ENCODE peak calls at places on chromosomes 7 and 10, in ten cellular contexts. E is cardiac fibroblast, U is progenitor cell of endocrine pancreas, N is GM12865, V is WERI-Rb-1, A is AG09309, B is GM10248, P is left ventricle myocardium inferior, R is neural progenitor cell, M is HFF-Myc. K is an unnamed sample.

GRCh38 chr10:114026189-114027040 is 17.3 kb upstream of the ADRB1 start:
- DNase-seq in M (no peak), V (no peak), R (no peak), U (no peak), P (no peak), N (peak), A (no peak), B (peak), E (peak), K (no peak)

GRCh38 chr7:102875700-102876192 is 37.1 kb upstream of the LRRC17 start:
- DNase-seq in N (no peak), U (no peak), M (peak), V (no peak), E (peak), R (no peak), P (no peak), B (no peak), A (peak), K (peak)

GRCh38 chr10:87551324-87551723 is 46.6 kb downstream of the MINPP1 start:
- DNase-seq in M (no peak), V (no peak), A (no peak), B (no peak), U (no peak), E (no peak), N (no peak), R (no peak), P (no peak), K (no peak)

GRCh38 chr7:136045992-136046391 is 68.8 kb upstream of the MTPN start:
- DNase-seq in N (no peak), R (no peak), P (no peak), E (no peak), M (no peak), U (no peak), B (no peak), V (no peak), A (no peak), K (no peak)

GRCh38 chr7:81446212-81446611 is 323.6 kb downstream of the HGF start:
- DNase-seq in U (no peak), B (no peak), E (no peak), V (no peak), R (no peak), P (no peak), M (no peak), N (no peak), A (no peak), K (no peak)

GRCh38 chr7:150503581-150503980 is 11.1 kb upstream of the GIMAP7 start:
- DNase-seq in N (no peak), V (no peak), U (no peak), R (no peak), P (no peak), E (no peak), M (no peak), B (no peak), A (no peak), K (peak)

GRCh38 chr10:15279236-15279635 is 91.9 kb downstream of the FAM171A1 start:
- DNase-seq in A (no peak), B (no peak), U (no peak), M (no peak), N (no peak), V (no peak), E (no peak), P (no peak), R (no peak), K (no peak)

GRCh38 chr7:138556771-138557484 is 96.9 kb downstream of the TRIM24 start:
- DNase-seq in N (peak), B (no peak), P (no peak), E (peak), M (no peak), R (no peak), A (no peak), U (no peak), V (no peak), K (no peak)

GRCh38 chr7:1806354-1806753 is 136.3 kb downstream of the ELFN1 start:
- DNase-seq in P (no peak), E (no peak), N (no peak), V (no peak), B (no peak), U (no peak), A (no peak), R (no peak), M (no peak), K (no peak)

DNA sequence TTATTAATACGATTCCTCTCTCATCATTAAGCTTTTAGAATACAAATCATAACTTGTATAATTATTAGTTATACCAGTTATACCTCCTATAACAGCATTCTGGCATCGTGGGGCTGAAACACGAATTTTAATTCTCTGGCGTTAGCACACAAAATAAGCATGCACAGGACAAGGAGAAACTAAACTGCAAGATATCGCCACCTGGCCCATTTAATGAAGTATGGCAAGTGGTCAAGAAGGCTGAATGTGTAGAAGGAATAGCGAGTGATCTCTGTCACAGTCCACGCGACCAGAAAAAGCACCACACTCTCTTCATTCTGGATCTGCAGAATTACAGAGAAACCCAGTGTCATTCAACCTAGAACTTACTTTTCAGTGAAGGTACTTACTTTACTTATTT is 18.1 kb downstream of the HACD1 start:
- DNase-seq in V (peak), R (peak), N (peak), B (no peak), P (no peak), E (peak), M (peak), U (no peak), A (no peak), K (no peak)
- TF ChIP-seq CTCF in V (peak), R (peak), N (peak), B (peak), P (peak), E (peak), M (peak), U (peak), A (peak), K (peak)

GRCh38 chr10:77925795-77926565 is 575 bp downstream of the DLG5 start:
- DNase-seq in A (no peak), M (no peak), B (peak), R (peak), V (peak), E (peak), P (peak), N (peak), U (peak), K (peak)

GRCh38 chr10:77925410-77925794 is 1.2 kb downstream of the DLG5 start:
- DNase-seq in P (no peak), N (no peak), R (no peak), B (no peak), M (no peak), E (peak), V (peak), U (no peak), A (no peak), K (no peak)

GRCh38 chr10:77922551-77923179 is 3.9 kb downstream of the DLG5 start:
- DNase-seq in N (no peak), A (no peak), U (no peak), V (no peak), P (no peak), M (no peak), R (no peak), E (no peak), B (no peak), K (no peak)

GRCh38 chr10:77927343-77928256 is 1.0 kb upstream of the DLG5 start:
- DNase-seq in E (no peak), R (peak), M (no peak), V (no peak), U (no peak), B (no peak), A (no peak), P (no peak), N (no peak), K (no peak)

GRCh38 chr10:77926566-77927342 is at the start of gene DLG5:
- DNase-seq in N (peak), V (peak), M (no peak), U (peak), R (peak), B (peak), A (no peak), P (peak), E (peak), K (peak)
- TF ChIP-seq CTCF in N (no peak), V (peak), M (no peak), U (peak), R (peak), B (no peak), A (no peak), P (no peak), E (no peak), K (no peak)

GRCh38 chr10:132400041-132400546 is 3.1 kb downstream of the PWWP2B start:
- DNase-seq in N (no peak), B (no peak), R (no peak), M (no peak), E (no peak), P (peak), A (no peak), U (no peak), V (no peak), K (no peak)
- TF ChIP-seq CTCF in N (no peak), B (no peak), R (no peak), M (no peak), E (no peak), P (no peak), A (no peak), U (no peak), V (no peak), K (no peak)

DNA sequence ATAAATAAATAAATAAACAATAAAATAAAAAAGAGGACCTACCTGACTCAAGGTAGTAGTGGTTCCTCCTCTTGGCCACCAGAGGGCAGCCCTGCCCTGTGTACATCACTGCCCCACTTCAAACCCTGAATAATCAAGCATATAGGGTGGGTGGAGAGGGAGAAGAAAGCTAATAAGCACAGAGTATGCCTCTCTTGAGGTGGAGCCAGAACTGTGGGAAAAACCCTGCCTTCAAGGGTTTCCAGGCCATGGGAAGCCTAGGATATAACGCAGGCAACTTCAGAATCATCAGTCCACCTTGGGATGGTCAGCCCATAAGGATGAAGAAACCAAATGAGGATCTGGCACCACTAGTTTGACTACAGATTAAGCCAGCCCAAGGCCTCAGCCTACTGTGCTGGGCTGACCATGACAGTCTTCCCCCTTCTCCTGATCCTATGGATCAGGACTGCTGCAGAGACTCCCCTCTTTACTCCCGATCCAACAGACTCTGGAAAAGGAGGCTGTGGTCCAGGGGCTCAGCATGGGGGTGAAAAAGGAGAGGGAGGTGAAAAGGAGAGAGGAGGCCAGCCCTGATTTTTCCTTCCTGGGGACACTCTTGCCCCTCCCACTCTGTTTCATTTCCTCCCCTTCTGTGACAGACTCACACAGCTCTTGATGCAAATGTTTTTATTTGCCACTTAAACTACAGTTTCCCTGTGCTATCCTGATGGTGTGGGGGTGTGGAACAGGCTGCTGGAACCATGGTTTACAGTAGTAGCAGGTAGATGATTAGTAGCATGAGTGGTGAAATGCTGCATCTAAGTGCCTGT is 10.1 kb downstream of the AVPI1 start:
- DNase-seq in B (peak), R (peak), M (no peak), V (peak), E (peak), N (peak), A (no peak), U (peak), P (no peak), K (peak)
- TF ChIP-seq CTCF in B (peak), R (peak), M (peak), V (peak), E (peak), N (peak), A (peak), U (peak), P (peak), K (peak)

GRCh38 chr7:149284850-149285580 is 23.0 kb downstream of the ZNF783 start:
- DNase-seq in P (peak), A (peak), U (peak), N (peak), M (peak), B (peak), R (peak), E (peak), V (peak), K (peak)
- TF ChIP-seq CTCF in P (no peak), A (no peak), U (peak), N (no peak), M (no peak), B (no peak), R (peak), E (no peak), V (peak), K (no peak)

GRCh38 chr10:6019010-6019782 is 41.9 kb upstream of the IL15RA start:
- DNase-seq in E (no peak), A (no peak), B (no peak), V (no peak), R (no peak), U (no peak), M (no peak), P (no peak), N (no peak), K (no peak)
- TF ChIP-seq CTCF in E (no peak), A (no peak), B (no peak), V (no peak), R (no peak), U (no peak), M (no peak), P (no peak), N (no peak), K (no peak)

DNA sequence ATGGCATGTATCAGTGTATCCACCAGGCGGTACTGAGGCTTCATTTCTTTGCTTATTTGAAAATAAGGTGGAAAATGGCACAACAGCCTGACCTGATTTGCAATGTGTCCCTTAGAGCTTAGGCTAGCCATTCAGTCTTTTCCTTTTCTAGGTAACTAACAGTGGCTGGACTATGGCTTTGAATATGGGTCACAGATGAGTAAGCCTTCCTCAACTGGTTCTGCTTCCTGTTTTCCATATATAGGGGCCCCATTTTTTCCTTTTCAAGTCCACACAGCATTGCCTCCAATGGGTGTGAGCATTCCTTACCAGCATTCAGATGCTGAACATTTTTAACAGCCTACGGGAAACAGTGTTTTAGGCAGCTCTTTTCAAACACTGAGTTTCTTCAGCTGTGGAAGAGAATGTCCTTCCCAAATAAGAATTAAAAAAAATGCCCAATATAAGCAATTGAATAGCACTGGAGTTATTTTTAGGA is 3.9 kb upstream of the ITGB1 start:
- DNase-seq in U (no peak), B (no peak), M (no peak), R (no peak), N (no peak), V (no peak), E (peak), A (peak), P (no peak), K (no peak)
- TF ChIP-seq CTCF in U (no peak), B (no peak), M (peak), R (no peak), N (no peak), V (no peak), E (peak), A (peak), P (peak), K (no peak)

GRCh38 chr7:155415093-155415492 is 42.8 kb upstream of the EN2 start:
- DNase-seq in N (no peak), V (no peak), U (no peak), M (no peak), A (no peak), R (no peak), E (no peak), P (no peak), B (no peak), K (no peak)

GRCh38 chr7:155414508-155414907 is 43.4 kb upstream of the EN2 start:
- DNase-seq in V (no peak), M (no peak), A (no peak), R (no peak), U (no peak), B (no peak), N (no peak), P (no peak), E (no peak), K (no peak)

GRCh38 chr7:155410436-155410835 is 47.5 kb upstream of the EN2 start:
- DNase-seq in N (no peak), E (no peak), A (no peak), R (no peak), B (no peak), M (no peak), V (no peak), P (no peak), U (no peak), K (no peak)

GRCh38 chr7:155411718-155412415 is 46.1 kb upstream of the EN2 start:
- DNase-seq in R (no peak), N (no peak), B (no peak), U (no peak), V (no peak), M (no peak), E (no peak), P (no peak), A (no peak), K (no peak)

GRCh38 chr7:155412416-155413253 is 45.3 kb upstream of the EN2 start:
- DNase-seq in B (peak), P (no peak), M (peak), R (peak), E (peak), V (peak), N (peak), U (peak), A (no peak), K (peak)
- TF ChIP-seq CTCF in B (peak), P (peak), M (peak), R (peak), E (peak), V (peak), N (peak), U (peak), A (peak), K (peak)

GRCh38 chr10:5291501-5292195 is 73.1 kb upstream of the UCN3 start:
- DNase-seq in M (peak), P (peak), E (peak), U (no peak), B (no peak), V (no peak), N (peak), R (peak), A (peak), K (peak)
- TF ChIP-seq CTCF in M (no peak), P (no peak), E (no peak), U (no peak), B (no peak), V (no peak), N (no peak), R (no peak), A (no peak), K (no peak)

K was measured in activated CD8-positive, alpha-beta T cell treated with anti-CD3 and anti-CD28 coated beads for 36 hours.